ENCODE peak calls at places on chromosomes 16 and 17, in eight cellular contexts. One of them, this sample, is unnamed.

GRCh38 chr17:46208997-46209396 is 15.8 kb upstream of the KANSL1 start:
- DNase-seq in dermis microvascular lymphatic vessel endothelial cell: no peak
- DNase-seq in lung microvascular endothelial cell: no peak
- DNase-seq in renal cortical epithelial cell: no peak
- DNase-seq in thyroid gland: no peak
- DNase-seq in stimulated activated CD4-positive, alpha-beta T cell treated with anti-CD3 and anti-CD28 coated beads, Interleukin-1b, Interleukin-23, amount 100 ng/mL, for 24 hours: no peak
- DNase-seq in PC-9: no peak
- DNase-seq in T-helper 2 cell: no peak
- DNase-seq in this sample: no peak

GRCh38 chr17:29615492-29616299 is 7.0 kb downstream of the CORO6 start:
- DNase-seq in thyroid gland: peak
- DNase-seq in dermis microvascular lymphatic vessel endothelial cell: peak
- DNase-seq in stimulated activated CD4-positive, alpha-beta T cell treated with anti-CD3 and anti-CD28 coated beads, Interleukin-1b, Interleukin-23, amount 100 ng/mL, for 24 hours: peak
- DNase-seq in T-helper 2 cell: peak
- DNase-seq in renal cortical epithelial cell: peak
- DNase-seq in lung microvascular endothelial cell: peak
- DNase-seq in PC-9: no peak
- DNase-seq in this sample: peak

GRCh38 chr16:68065716-68066305 is 19.4 kb upstream of the NFATC3 start:
- DNase-seq in dermis microvascular lymphatic vessel endothelial cell: no peak
- DNase-seq in thyroid gland: peak
- DNase-seq in renal cortical epithelial cell: peak
- DNase-seq in stimulated activated CD4-positive, alpha-beta T cell treated with anti-CD3 and anti-CD28 coated beads, Interleukin-1b, Interleukin-23, amount 100 ng/mL, for 24 hours: no peak
- DNase-seq in T-helper 2 cell: no peak
- DNase-seq in PC-9: no peak
- DNase-seq in lung microvascular endothelial cell: peak
- DNase-seq in this sample: no peak

GRCh38 chr17:80388601-80389000 is 26.4 kb upstream of the ENDOV start:
- DNase-seq in stimulated activated CD4-positive, alpha-beta T cell treated with anti-CD3 and anti-CD28 coated beads, Interleukin-1b, Interleukin-23, amount 100 ng/mL, for 24 hours: no peak
- DNase-seq in renal cortical epithelial cell: no peak
- DNase-seq in dermis microvascular lymphatic vessel endothelial cell: no peak
- DNase-seq in PC-9: no peak
- DNase-seq in lung microvascular endothelial cell: no peak
- DNase-seq in thyroid gland: no peak
- DNase-seq in T-helper 2 cell: no peak
- DNase-seq in this sample: no peak

GRCh38 chr16:71762186-71762585 is 37.7 kb upstream of the PHLPP2 start:
- DNase-seq in thyroid gland: no peak
- DNase-seq in dermis microvascular lymphatic vessel endothelial cell: no peak
- DNase-seq in renal cortical epithelial cell: no peak
- DNase-seq in T-helper 2 cell: no peak
- DNase-seq in lung microvascular endothelial cell: peak
- DNase-seq in stimulated activated CD4-positive, alpha-beta T cell treated with anti-CD3 and anti-CD28 coated beads, Interleukin-1b, Interleukin-23, amount 100 ng/mL, for 24 hours: no peak
- DNase-seq in PC-9: no peak
- DNase-seq in this sample: no peak

GRCh38 chr17:39739020-39739884 is 1.5 kb downstream of the GRB7 start:
- DNase-seq in thyroid gland: peak
- DNase-seq in T-helper 2 cell: no peak
- DNase-seq in lung microvascular endothelial cell: no peak
- DNase-seq in stimulated activated CD4-positive, alpha-beta T cell treated with anti-CD3 and anti-CD28 coated beads, Interleukin-1b, Interleukin-23, amount 100 ng/mL, for 24 hours: no peak
- DNase-seq in dermis microvascular lymphatic vessel endothelial cell: no peak
- DNase-seq in PC-9: peak
- DNase-seq in renal cortical epithelial cell: peak
- DNase-seq in this sample: peak

GRCh38 chr16:73572135-73572534 is 524.2 kb upstream of the ZFHX3 start:
- DNase-seq in stimulated activated CD4-positive, alpha-beta T cell treated with anti-CD3 and anti-CD28 coated beads, Interleukin-1b, Interleukin-23, amount 100 ng/mL, for 24 hours: no peak
- DNase-seq in dermis microvascular lymphatic vessel endothelial cell: no peak
- DNase-seq in renal cortical epithelial cell: peak
- DNase-seq in lung microvascular endothelial cell: no peak
- DNase-seq in T-helper 2 cell: no peak
- DNase-seq in PC-9: no peak
- DNase-seq in thyroid gland: peak
- DNase-seq in this sample: no peak

GRCh38 chr17:20063665-20064648 is 54.8 kb downstream of the SPECC1 start:
- DNase-seq in renal cortical epithelial cell: peak
- DNase-seq in lung microvascular endothelial cell: no peak
- DNase-seq in T-helper 2 cell: peak
- DNase-seq in PC-9: peak
- DNase-seq in dermis microvascular lymphatic vessel endothelial cell: no peak
- DNase-seq in stimulated activated CD4-positive, alpha-beta T cell treated with anti-CD3 and anti-CD28 coated beads, Interleukin-1b, Interleukin-23, amount 100 ng/mL, for 24 hours: no peak
- DNase-seq in thyroid gland: peak
- DNase-seq in this sample: peak

GRCh38 chr17:50101346-50102163 is 6.4 kb downstream of the PDK2 start:
- DNase-seq in renal cortical epithelial cell: no peak
- DNase-seq in PC-9: no peak
- DNase-seq in stimulated activated CD4-positive, alpha-beta T cell treated with anti-CD3 and anti-CD28 coated beads, Interleukin-1b, Interleukin-23, amount 100 ng/mL, for 24 hours: no peak
- DNase-seq in lung microvascular endothelial cell: no peak
- DNase-seq in thyroid gland: peak
- DNase-seq in T-helper 2 cell: no peak
- DNase-seq in dermis microvascular lymphatic vessel endothelial cell: no peak
- DNase-seq in this sample: peak

GRCh38 chr16:1341495-1342388 is 8.3 kb downstream of the BAIAP3 start:
- DNase-seq in T-helper 2 cell: no peak
- DNase-seq in thyroid gland: no peak
- DNase-seq in dermis microvascular lymphatic vessel endothelial cell: no peak
- DNase-seq in renal cortical epithelial cell: no peak
- DNase-seq in stimulated activated CD4-positive, alpha-beta T cell treated with anti-CD3 and anti-CD28 coated beads, Interleukin-1b, Interleukin-23, amount 100 ng/mL, for 24 hours: no peak
- DNase-seq in PC-9: no peak
- DNase-seq in lung microvascular endothelial cell: no peak
- DNase-seq in this sample: no peak

GRCh38 chr17:81854974-81855774 is 5.2 kb downstream of the P4HB start:
- DNase-seq in thyroid gland: no peak
- DNase-seq in renal cortical epithelial cell: no peak
- DNase-seq in T-helper 2 cell: no peak
- DNase-seq in dermis microvascular lymphatic vessel endothelial cell: no peak
- DNase-seq in PC-9: no peak
- DNase-seq in lung microvascular endothelial cell: no peak
- DNase-seq in stimulated activated CD4-positive, alpha-beta T cell treated with anti-CD3 and anti-CD28 coated beads, Interleukin-1b, Interleukin-23, amount 100 ng/mL, for 24 hours: no peak
- DNase-seq in this sample: no peak

GRCh38 chr16:67244387-67245188 is 2.7 kb downstream of the FHOD1 start:
- DNase-seq in stimulated activated CD4-positive, alpha-beta T cell treated with anti-CD3 and anti-CD28 coated beads, Interleukin-1b, Interleukin-23, amount 100 ng/mL, for 24 hours: peak
- DNase-seq in renal cortical epithelial cell: peak
- DNase-seq in PC-9: peak
- DNase-seq in T-helper 2 cell: peak
- DNase-seq in dermis microvascular lymphatic vessel endothelial cell: no peak
- DNase-seq in lung microvascular endothelial cell: peak
- DNase-seq in thyroid gland: peak
- DNase-seq in this sample: no peak

GRCh38 chr17:58692239-58693055 is at the start of gene RAD51C:
- DNase-seq in renal cortical epithelial cell: peak
- DNase-seq in T-helper 2 cell: peak
- DNase-seq in thyroid gland: peak
- DNase-seq in dermis microvascular lymphatic vessel endothelial cell: peak
- DNase-seq in stimulated activated CD4-positive, alpha-beta T cell treated with anti-CD3 and anti-CD28 coated beads, Interleukin-1b, Interleukin-23, amount 100 ng/mL, for 24 hours: peak
- DNase-seq in PC-9: peak
- DNase-seq in lung microvascular endothelial cell: peak
- DNase-seq in this sample: peak

GRCh38 chr16:11367483-11367906 is 22.2 kb downstream of the RMI2 start:
- DNase-seq in T-helper 2 cell: no peak
- DNase-seq in lung microvascular endothelial cell: no peak
- DNase-seq in dermis microvascular lymphatic vessel endothelial cell: no peak
- DNase-seq in renal cortical epithelial cell: no peak
- DNase-seq in thyroid gland: no peak
- DNase-seq in stimulated activated CD4-positive, alpha-beta T cell treated with anti-CD3 and anti-CD28 coated beads, Interleukin-1b, Interleukin-23, amount 100 ng/mL, for 24 hours: no peak
- DNase-seq in PC-9: no peak
- DNase-seq in this sample: no peak

GRCh38 chr16:2587891-2588565 is 50.2 kb downstream of the PDPK1 start:
- DNase-seq in lung microvascular endothelial cell: no peak
- DNase-seq in PC-9: no peak
- DNase-seq in renal cortical epithelial cell: no peak
- DNase-seq in T-helper 2 cell: no peak
- DNase-seq in thyroid gland: no peak
- DNase-seq in stimulated activated CD4-positive, alpha-beta T cell treated with anti-CD3 and anti-CD28 coated beads, Interleukin-1b, Interleukin-23, amount 100 ng/mL, for 24 hours: no peak
- DNase-seq in dermis microvascular lymphatic vessel endothelial cell: no peak
- DNase-seq in this sample: no peak

GRCh38 chr16:85563515-85564276 is 49.4 kb upstream of the GSE1 start:
- DNase-seq in dermis microvascular lymphatic vessel endothelial cell: peak
- DNase-seq in renal cortical epithelial cell: peak
- DNase-seq in T-helper 2 cell: no peak
- DNase-seq in thyroid gland: peak
- DNase-seq in PC-9: no peak
- DNase-seq in stimulated activated CD4-positive, alpha-beta T cell treated with anti-CD3 and anti-CD28 coated beads, Interleukin-1b, Interleukin-23, amount 100 ng/mL, for 24 hours: no peak
- DNase-seq in lung microvascular endothelial cell: peak
- DNase-seq in this sample: no peak

GRCh38 chr17:45222273-45222993 is 748 bp downstream of the FMNL1 start:
- DNase-seq in stimulated activated CD4-positive, alpha-beta T cell treated with anti-CD3 and anti-CD28 coated beads, Interleukin-1b, Interleukin-23, amount 100 ng/mL, for 24 hours: no peak
- DNase-seq in T-helper 2 cell: peak
- DNase-seq in thyroid gland: no peak
- DNase-seq in PC-9: no peak
- DNase-seq in dermis microvascular lymphatic vessel endothelial cell: no peak
- DNase-seq in lung microvascular endothelial cell: no peak
- DNase-seq in renal cortical epithelial cell: no peak
- DNase-seq in this sample: peak

GRCh38 chr17:78144146-78144719 is 2.0 kb upstream of the C17orf99 start:
- DNase-seq in renal cortical epithelial cell: peak
- DNase-seq in lung microvascular endothelial cell: peak
- DNase-seq in dermis microvascular lymphatic vessel endothelial cell: no peak
- DNase-seq in T-helper 2 cell: no peak
- DNase-seq in thyroid gland: peak
- DNase-seq in stimulated activated CD4-positive, alpha-beta T cell treated with anti-CD3 and anti-CD28 coated beads, Interleukin-1b, Interleukin-23, amount 100 ng/mL, for 24 hours: no peak
- DNase-seq in PC-9: peak
- DNase-seq in this sample: no peak

GRCh38 chr17:60128171-60128859 is 21.5 kb upstream of the CA4 start:
- DNase-seq in dermis microvascular lymphatic vessel endothelial cell: no peak
- DNase-seq in lung microvascular endothelial cell: no peak
- DNase-seq in T-helper 2 cell: no peak
- DNase-seq in thyroid gland: no peak
- DNase-seq in stimulated activated CD4-positive, alpha-beta T cell treated with anti-CD3 and anti-CD28 coated beads, Interleukin-1b, Interleukin-23, amount 100 ng/mL, for 24 hours: no peak
- DNase-seq in renal cortical epithelial cell: no peak
- DNase-seq in PC-9: no peak
- DNase-seq in this sample: no peak

GRCh38 chr16:54806378-54806777 is 124.3 kb upstream of the IRX5 start:
- DNase-seq in PC-9: no peak
- DNase-seq in dermis microvascular lymphatic vessel endothelial cell: no peak
- DNase-seq in T-helper 2 cell: no peak
- DNase-seq in lung microvascular endothelial cell: no peak
- DNase-seq in renal cortical epithelial cell: no peak
- DNase-seq in thyroid gland: no peak
- DNase-seq in stimulated activated CD4-positive, alpha-beta T cell treated with anti-CD3 and anti-CD28 coated beads, Interleukin-1b, Interleukin-23, amount 100 ng/mL, for 24 hours: no peak
- DNase-seq in this sample: no peak